ENCODE peak calls at places on chromosomes 7 and 10, in eight cellular contexts. I, K, M, S, F, X, E and U are unnamed samples.

GRCh38 chr10:31419394-31420063 is 100.5 kb downstream of the ZEB1 start:
- DNase-seq in X (no peak), E (no peak), S (peak), M (no peak), F (peak), K (no peak), I (no peak), U (no peak)

GRCh38 chr7:37118029-37118428 is 330.6 kb downstream of the ELMO1 start:
- DNase-seq in E (no peak), K (no peak), F (no peak), X (no peak), I (no peak), S (no peak), M (no peak), U (no peak)

GRCh38 chr7:104926905-104927454 is 87.0 kb upstream of the KMT2E start:
- DNase-seq in I (no peak), M (no peak), K (no peak), E (no peak), X (no peak), S (peak), F (no peak), U (no peak)

GRCh38 chr10:122149607-122150505 is 121.2 kb upstream of the BTBD16 start:
- DNase-seq in F (no peak), S (no peak), K (no peak), M (no peak), E (no peak), X (no peak), I (no peak), U (no peak)

GRCh38 chr10:21516270-21517131 is 9.0 kb downstream of the SKIDA1 start:
- DNase-seq in F (no peak), M (peak), E (no peak), S (no peak), K (no peak), X (peak), I (peak), U (peak)

GRCh38 chr10:123146013-123146891 is 1.7 kb upstream of the HMX2 start:
- DNase-seq in X (no peak), I (peak), E (no peak), K (no peak), S (no peak), M (no peak), F (no peak), U (peak)

GRCh38 chr10:4533626-4534025 is 292.4 kb upstream of the AKR1E2 start:
- DNase-seq in E (no peak), K (no peak), F (no peak), M (no peak), I (no peak), X (no peak), S (peak), U (no peak)

GRCh38 chr10:37952926-37953325 is 23.5 kb downstream of the ZNF25 start:
- DNase-seq in I (no peak), M (no peak), S (no peak), E (no peak), K (no peak), X (no peak), F (no peak), U (no peak)

GRCh38 chr7:44431091-44431608 is 59.3 kb downstream of the NUDCD3 start:
- DNase-seq in E (no peak), I (peak), M (no peak), X (peak), S (no peak), F (no peak), K (no peak), U (peak)

GRCh38 chr7:133977409-133978274 is 149.5 kb upstream of the LRGUK start:
- DNase-seq in I (no peak), M (no peak), X (no peak), K (no peak), F (no peak), E (no peak), S (no peak), U (no peak)

GRCh38 chr7:6142871-6143380 is 111.8 kb downstream of the ANKRD61 start:
- DNase-seq in M (no peak), S (no peak), I (no peak), K (no peak), E (no peak), F (no peak), X (no peak), U (no peak)

GRCh38 chr7:159310457-159311171 is 165.9 kb upstream of the VIPR2 start:
- DNase-seq in K (no peak), X (no peak), F (no peak), S (peak), E (no peak), I (no peak), M (no peak), U (no peak)

GRCh38 chr10:102113956-102114857 is 6.0 kb downstream of the LDB1 start:
- DNase-seq in K (no peak), S (no peak), I (peak), X (peak), F (no peak), M (peak), E (no peak), U (no peak)

GRCh38 chr7:119664601-119665000 is 608.4 kb upstream of the KCND2 start:
- DNase-seq in M (no peak), E (no peak), X (no peak), F (no peak), K (peak), I (no peak), S (peak), U (no peak)

GRCh38 chr7:85528581-85528980 is 341.7 kb upstream of the SEMA3D start:
- DNase-seq in K (no peak), X (no peak), E (no peak), S (no peak), M (no peak), F (peak), I (no peak), U (no peak)

GRCh38 chr7:1810521-1810920 is 140.4 kb downstream of the ELFN1 start:
- DNase-seq in I (no peak), X (no peak), F (no peak), E (no peak), K (no peak), M (no peak), S (no peak), U (no peak)

GRCh38 chr7:31074403-31074802 is 22.3 kb downstream of the ADCYAP1R1 start:
- DNase-seq in K (no peak), I (no peak), X (no peak), M (no peak), S (no peak), E (no peak), F (no peak), U (no peak)

GRCh38 chr7:23062452-23062851 is 43.1 kb upstream of the KLHL7 start:
- DNase-seq in S (peak), X (no peak), K (peak), F (no peak), I (no peak), M (no peak), E (no peak), U (no peak)

GRCh38 chr7:64320547-64321495 is 7.1 kb downstream of the ZNF736 start:
- DNase-seq in K (no peak), X (no peak), M (no peak), S (no peak), I (no peak), F (no peak), E (no peak), U (no peak)
- TF ChIP-seq CTCF in K (no peak), X (no peak), M (no peak), S (peak), I (no peak), F (no peak), E (no peak), U (peak)

DNA sequence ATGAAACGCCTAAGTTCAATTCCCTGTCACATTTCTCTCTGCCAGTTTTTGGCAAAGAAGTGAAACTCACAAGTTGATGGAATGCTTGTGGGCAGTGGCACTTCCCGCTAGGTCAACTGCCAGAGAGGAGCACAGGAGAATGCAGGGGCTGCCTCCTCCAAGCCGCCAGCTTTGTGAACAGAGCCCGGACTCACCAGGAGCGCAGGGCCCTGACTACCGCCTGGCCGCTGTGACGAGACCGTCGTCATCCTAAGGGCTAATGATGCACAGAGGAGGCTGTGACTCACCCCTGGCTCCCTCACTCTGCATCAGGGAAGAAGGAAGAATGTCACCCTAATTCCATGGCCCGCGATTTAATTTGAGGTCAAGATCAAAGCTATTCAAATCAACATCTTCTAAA is 123.9 kb downstream of the TAX1BP1 start:
- DNase-seq in K (no peak), X (no peak), F (no peak), I (no peak), S (no peak), E (no peak), M (no peak), U (no peak)
- TF ChIP-seq CTCF in K (no peak), X (no peak), F (no peak), I (no peak), S (no peak), E (no peak), M (no peak), U (no peak)

GRCh38 chr10:19168584-19168983 is 120.0 kb downstream of the MALRD1 start:
- DNase-seq in K (no peak), S (no peak), F (no peak), X (no peak), I (no peak), E (no peak), M (no peak), U (no peak)
- TF ChIP-seq CTCF in K (peak), S (no peak), F (no peak), X (peak), I (no peak), E (no peak), M (no peak), U (no peak)

GRCh38 chr10:35912615-35913170 is 270.6 kb upstream of the FZD8 start:
- DNase-seq in K (peak), F (peak), I (no peak), E (no peak), M (no peak), S (peak), X (no peak), U (no peak)

GRCh38 chr10:35921866-35922265 is 279.8 kb upstream of the FZD8 start:
- DNase-seq in I (no peak), E (no peak), M (no peak), X (no peak), K (no peak), S (no peak), F (no peak), U (no peak)

GRCh38 chr10:35911954-35912353 is 269.9 kb upstream of the FZD8 start:
- DNase-seq in I (no peak), S (no peak), E (no peak), F (no peak), X (no peak), K (no peak), M (no peak), U (no peak)

GRCh38 chr10:35913628-35914027 is 271.5 kb upstream of the FZD8 start:
- DNase-seq in X (no peak), I (no peak), S (peak), F (no peak), M (no peak), E (no peak), K (no peak), U (no peak)

DNA sequence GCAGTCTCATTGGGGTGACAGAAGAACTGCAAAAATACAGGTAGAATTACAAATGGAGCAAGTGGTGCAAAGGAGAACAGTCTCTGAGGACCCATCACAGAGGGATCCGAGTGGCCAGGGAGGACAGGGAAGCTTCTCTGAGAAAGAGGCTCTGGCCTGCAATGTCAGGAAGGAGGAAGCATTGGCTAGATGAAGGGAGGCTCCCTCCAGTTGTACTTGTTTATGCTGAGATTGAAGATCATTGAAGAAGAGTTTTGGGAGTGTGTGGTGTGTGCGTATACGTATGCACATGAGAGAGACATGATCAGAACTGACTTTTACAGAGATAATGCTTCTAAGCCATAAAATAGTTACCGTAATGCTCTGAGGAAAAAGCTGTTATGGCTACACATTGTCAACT is 274.7 kb upstream of the FZD8 start:
- DNase-seq in M (no peak), E (no peak), I (no peak), X (no peak), K (no peak), F (no peak), S (no peak), U (no peak)
- TF ChIP-seq CTCF in M (peak), E (no peak), I (no peak), X (no peak), K (no peak), F (peak), S (peak), U (no peak)

GRCh38 chr10:72539137-72539536 is 86.7 kb downstream of the MICU1 start:
- DNase-seq in X (no peak), F (no peak), S (peak), E (no peak), M (no peak), I (no peak), K (no peak), U (no peak)

GRCh38 chr10:72545511-72545910 is 80.4 kb downstream of the MICU1 start:
- DNase-seq in X (no peak), E (no peak), M (no peak), K (no peak), S (no peak), F (no peak), I (no peak), U (no peak)

GRCh38 chr10:72540193-72540807 is 85.6 kb downstream of the MICU1 start:
- DNase-seq in K (no peak), S (no peak), F (no peak), I (no peak), X (no peak), M (no peak), E (no peak), U (no peak)

DNA sequence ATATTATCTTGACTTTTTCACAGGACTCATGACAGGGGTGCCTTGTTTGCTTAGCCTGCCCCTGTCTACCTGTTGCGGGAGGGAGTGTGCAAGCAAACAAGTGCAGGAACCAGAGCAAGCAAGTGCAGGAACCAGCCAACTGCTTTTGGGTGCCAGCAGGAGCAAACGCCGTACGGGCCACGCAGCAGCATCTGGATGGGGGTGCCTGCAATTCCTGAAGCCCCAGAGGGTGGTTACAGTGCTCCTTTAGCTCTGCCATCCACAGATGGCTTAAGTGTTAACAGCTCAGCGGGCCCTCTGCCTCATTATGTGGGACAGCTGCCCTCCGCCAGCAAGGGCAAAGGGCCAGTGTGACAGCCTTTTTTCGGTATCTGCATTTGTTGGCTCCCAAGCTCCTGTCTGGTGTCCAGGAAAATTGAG is 83.5 kb downstream of the MICU1 start:
- DNase-seq in I (no peak), F (no peak), X (no peak), K (no peak), S (no peak), M (peak), E (no peak), U (no peak)
- TF ChIP-seq CTCF in I (no peak), F (no peak), X (no peak), K (no peak), S (no peak), M (no peak), E (no peak), U (no peak)

DNA sequence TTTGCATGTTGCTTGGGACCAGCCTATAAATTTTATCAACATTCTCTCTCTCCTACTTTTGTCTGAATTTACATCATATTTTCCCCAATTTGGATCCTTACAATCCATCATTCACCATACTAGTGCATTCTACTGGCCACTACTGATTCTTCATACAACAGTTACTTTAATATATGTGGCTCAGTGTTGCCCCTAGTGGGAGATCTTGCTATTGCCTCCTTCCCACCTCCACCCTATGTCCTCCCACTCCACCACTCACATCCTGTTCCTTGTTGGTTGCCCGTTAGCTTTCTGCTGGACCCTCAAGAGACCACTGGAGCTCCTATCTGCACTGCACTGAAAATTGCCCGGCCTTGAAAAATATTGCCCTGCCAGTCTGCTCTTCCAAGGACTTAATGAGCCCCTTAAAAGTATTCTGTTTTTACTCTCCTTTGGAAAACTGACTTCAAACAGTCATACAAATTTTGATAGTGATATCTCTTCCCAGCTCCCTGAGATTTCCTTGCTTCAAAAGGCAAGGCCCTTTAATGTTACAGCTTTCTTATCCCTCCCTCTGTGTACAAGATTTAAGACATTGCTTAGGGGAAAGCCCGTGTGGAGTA is 243.2 kb upstream of the TMEM229A start:
- DNase-seq in S (peak), I (no peak), X (peak), F (no peak), K (no peak), E (no peak), M (no peak), U (no peak)
- TF ChIP-seq CTCF in S (peak), I (peak), X (peak), F (no peak), K (peak), E (no peak), M (no peak), U (peak)

GRCh38 chr10:99412100-99412499 is 18.3 kb downstream of the GOT1 start:
- DNase-seq in S (no peak), M (peak), I (no peak), F (no peak), K (no peak), E (no peak), X (no peak), U (no peak)
- TF ChIP-seq CTCF in S (no peak), M (peak), I (no peak), F (no peak), K (no peak), E (no peak), X (peak), U (no peak)

GRCh38 chr10:50367732-50368131 is 116.4 kb upstream of the ASAH2 start:
- DNase-seq in K (no peak), I (no peak), M (no peak), S (peak), F (no peak), E (no peak), X (peak), U (no peak)
- TF ChIP-seq CTCF in K (peak), I (no peak), M (peak), S (peak), F (peak), E (peak), X (no peak), U (peak)